ENCODE peak calls at places on chromosomes 6 and 20, in four cellular contexts. G, E, X and F are unnamed samples.

GRCh38 chr6:13870185-13870584 is 54.6 kb upstream of the RNF182 start:
- DNase-seq in G (no peak), E (no peak), X (no peak), F (no peak)

GRCh38 chr6:14305131-14305530 is 187.6 kb downstream of the CD83 start:
- DNase-seq in E (no peak), G (no peak), X (no peak), F (no peak)

GRCh38 chr6:17021539-17021889 is 80.3 kb upstream of the STMND1 start:
- DNase-seq in X (no peak), G (no peak), E (no peak), F (no peak)

GRCh38 chr6:84415068-84415467 is 187.6 kb upstream of the CEP162 start:
- DNase-seq in X (no peak), E (no peak), G (no peak), F (no peak)

GRCh38 chr6:87846446-87846845 is 144.4 kb upstream of the AKIRIN2 start:
- DNase-seq in E (no peak), X (no peak), G (no peak), F (no peak)

GRCh38 chr20:38184098-38184497 is 19.0 kb upstream of the TGM2 start:
- DNase-seq in E (no peak), G (no peak), X (no peak), F (no peak)

GRCh38 chr6:1346556-1347186 is 34.8 kb downstream of the FOXQ1 start:
- DNase-seq in E (no peak), G (no peak), X (no peak), F (no peak)

GRCh38 chr6:104642871-104643270 is 216.8 kb downstream of the HACE1 start:
- DNase-seq in G (no peak), E (no peak), X (no peak), F (no peak)

GRCh38 chr6:24460966-24461365 is 28.4 kb downstream of the GPLD1 start:
- DNase-seq in X (no peak), G (no peak), E (no peak), F (no peak)

GRCh38 chr6:107495196-107495643 is 5.3 kb downstream of the SOBP start:
- DNase-seq in E (no peak), G (no peak), X (no peak), F (no peak)

GRCh38 chr6:80742481-80742880 is 636.0 kb downstream of the BCKDHB start:
- DNase-seq in X (peak), E (no peak), G (no peak), F (no peak)

GRCh38 chr6:85644374-85644762 is 1.7 kb upstream of the SYNCRIP start:
- DNase-seq in G (no peak), X (no peak), E (no peak), F (no peak)

GRCh38 chr6:52249078-52249477 is 4.8 kb upstream of the IL17F start:
- DNase-seq in X (peak), E (no peak), G (no peak), F (no peak)

GRCh38 chr6:6057442-6058053 is 50.8 kb upstream of the NRN1 start:
- DNase-seq in G (peak), X (peak), E (peak), F (no peak)

DNA sequence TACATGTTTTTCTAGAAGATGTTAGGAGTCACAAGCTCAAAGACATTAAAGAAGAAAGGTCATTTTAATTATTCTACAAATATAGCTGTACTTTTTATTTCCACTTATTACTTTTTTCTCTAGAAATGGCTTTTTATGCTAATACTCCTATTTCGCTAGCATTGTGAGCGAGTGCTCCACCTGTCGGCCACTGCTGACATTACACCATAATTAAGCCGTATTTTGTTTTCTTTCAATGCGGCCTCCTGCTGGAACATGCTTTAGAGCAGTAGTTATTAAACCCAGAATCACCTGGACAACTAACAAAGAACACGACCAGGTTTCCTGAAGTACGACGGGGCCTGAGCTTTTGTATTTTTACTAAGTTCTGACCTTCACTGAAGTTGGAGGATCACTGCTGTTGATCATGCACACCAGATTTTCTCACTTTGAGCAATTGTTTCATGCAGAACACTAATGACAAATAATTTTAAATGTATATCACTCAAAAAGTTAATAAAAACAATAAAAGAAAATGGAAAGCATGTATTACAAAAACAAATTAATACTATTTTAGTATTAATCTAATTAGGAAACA is 74.1 kb upstream of the PAK5 start:
- DNase-seq in G (peak), E (no peak), X (peak), F (peak)
- TF ChIP-seq HDAC6 in G (no peak), E (no peak), X (no peak), F (no peak)

DNA sequence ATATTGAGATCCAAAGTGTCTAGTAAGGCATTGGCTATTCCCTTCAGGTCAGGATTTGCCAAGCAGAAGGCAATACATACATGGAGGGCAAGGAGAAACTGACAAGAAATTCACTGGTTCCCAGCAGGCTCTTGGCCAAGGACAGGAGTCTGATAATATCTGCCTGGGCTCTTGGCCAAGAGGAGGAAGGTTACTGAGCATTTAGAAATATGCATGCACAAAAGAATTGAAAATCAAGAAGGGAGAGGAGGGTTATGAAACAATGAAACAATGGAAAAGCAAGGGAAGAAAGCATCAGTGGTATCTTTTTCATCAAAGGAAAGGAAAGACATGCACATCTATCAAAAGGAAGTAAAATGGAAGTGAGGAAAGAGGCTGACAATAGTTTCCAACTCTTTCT is 42.4 kb downstream of the ARHGAP18 start:
- DNase-seq in E (no peak), X (no peak), G (no peak), F (no peak)
- TF ChIP-seq SRF in E (no peak), X (no peak), G (no peak), F (no peak)

GRCh38 chr20:18678599-18678998 is 90.7 kb downstream of the DTD1 start:
- DNase-seq in X (no peak), G (no peak), E (no peak), F (no peak)
- TF ChIP-seq HDAC6 in X (no peak), G (no peak), E (no peak), F (no peak)

DNA sequence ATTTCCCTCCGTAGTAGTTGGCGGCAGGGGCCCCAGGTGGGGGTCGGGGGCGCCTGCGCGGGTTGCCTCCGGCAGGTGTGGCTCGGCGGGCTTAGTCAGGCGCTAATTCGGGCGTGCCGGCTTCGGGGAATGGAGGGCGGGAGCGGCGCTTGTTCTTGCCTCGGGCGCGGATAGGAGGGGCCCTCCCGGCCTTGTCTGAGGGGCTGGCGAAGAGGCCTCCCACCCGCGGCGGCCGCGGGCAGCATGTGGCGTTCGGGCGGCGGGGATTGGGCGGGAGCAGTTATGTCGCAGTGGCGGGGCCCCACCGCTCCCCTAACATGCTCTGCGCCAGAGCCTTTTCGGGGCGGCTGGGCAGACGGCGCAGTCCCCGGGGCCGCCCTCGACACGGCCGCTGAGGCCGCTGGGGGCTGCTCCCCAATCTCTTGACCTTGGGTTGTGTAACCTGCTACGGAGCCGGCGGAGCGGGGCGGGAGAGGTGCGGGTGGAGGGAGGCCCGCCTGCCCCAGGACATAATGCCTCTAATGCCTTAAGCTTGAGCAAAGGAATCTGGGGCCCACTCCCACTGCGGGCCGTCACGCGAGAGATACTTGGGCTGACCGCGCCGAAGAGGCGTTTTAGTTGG is 1.1 kb downstream of the AMD1 start:
- DNase-seq in G (peak), X (no peak), E (no peak), F (no peak)
- TF ChIP-seq SRF in G (no peak), X (no peak), E (no peak), F (no peak)

GRCh38 chr6:130794686-130795085 is 32.5 kb upstream of the SMLR1 start:
- DNase-seq in E (no peak), G (no peak), X (no peak), F (no peak)
- TF ChIP-seq HDAC6 in E (no peak), G (no peak), X (no peak), F (no peak)

GRCh38 chr6:113539202-113539601 is 317.9 kb upstream of the MARCKS start:
- DNase-seq in G (no peak), E (no peak), X (no peak), F (no peak)
- TF ChIP-seq SRF in G (no peak), E (no peak), X (no peak), F (no peak)

GRCh38 chr6:44932651-44933091 is 395.5 kb upstream of the RUNX2 start:
- DNase-seq in X (no peak), E (no peak), G (no peak), F (no peak)
- TF ChIP-seq HDAC6 in X (no peak), E (no peak), G (no peak), F (no peak)